ENCODE peak calls at places on chromosomes 1 and 21, in five cellular contexts. U is K562, Y is astrocyte of the spinal cord, I is BE2C, M is choroid plexus epithelial cell. O is an unnamed sample.

GRCh38 chr1:36253463-36253862 is 29.2 kb downstream of the THRAP3 start:
- DNase-seq in I (no peak), U (no peak), M (peak; percentile 75), Y (peak; percentile 66), O (no peak)

GRCh38 chr1:5239911-5240310 is 585.5 kb downstream of the AJAP1 start:
- DNase-seq in Y (no peak), I (no peak), M (no peak), U (no peak), O (no peak)

GRCh38 chr1:232568906-232569305 is 61.0 kb downstream of the SIPA1L2 start:
- DNase-seq in I (no peak), M (no peak), U (no peak), Y (no peak), O (no peak)

GRCh38 chr1:167439301-167439988 is 78.9 kb downstream of the CD247 start:
- DNase-seq in Y (peak; percentile 45), I (peak; percentile 77), U (peak; percentile 56), M (peak; percentile 41), O (peak; percentile 42)

GRCh38 chr1:110298991-110299390 is 40.2 kb upstream of the RBM15 start:
- DNase-seq in M (no peak), U (no peak), Y (no peak), I (no peak), O (no peak)

GRCh38 chr21:40575983-40576382 is 271.0 kb downstream of the DSCAM start:
- DNase-seq in U (no peak), Y (peak; percentile 1), M (no peak), I (no peak), O (no peak)

GRCh38 chr1:3504151-3504822 is 49.8 kb downstream of the ARHGEF16 start:
- DNase-seq in M (peak; percentile 88), Y (peak; percentile 87), I (no peak), U (no peak), O (peak; percentile 40)

GRCh38 chr1:202254454-202255252 is 61.1 kb downstream of the LGR6 start:
- DNase-seq in I (no peak), Y (no peak), U (no peak), M (no peak), O (peak; percentile 33)

GRCh38 chr1:70504176-70504820 is 93.2 kb downstream of the CTH start:
- DNase-seq in I (peak; percentile 21), M (peak; percentile 57), Y (no peak), U (peak; percentile 21), O (peak; percentile 10)

GRCh38 chr1:31372961-31373896 is at the start of gene FABP3:
- DNase-seq in M (peak; percentile 80), I (peak; percentile 30), Y (peak; percentile 59), U (peak; percentile 86), O (peak; percentile 29)

GRCh38 chr1:15799004-15799867 is 8.2 kb downstream of the UQCRHL start:
- DNase-seq in I (no peak), Y (peak; percentile 95), U (no peak), M (peak; percentile 98), O (peak; percentile 98)

GRCh38 chr1:87132664-87133000 is 196.0 kb upstream of the LMO4 start:
- DNase-seq in I (no peak), M (no peak), Y (no peak), U (no peak), O (no peak)
- H3K4me3 ChIP-seq in I (no peak overlapping the region), M (no peak overlapping the region), Y (no peak overlapping the region), U (no peak overlapping the region), O (no peak overlapping the region)

GRCh38 chr1:170742600-170742999 is 78.7 kb downstream of the PRRX1 start:
- DNase-seq in Y (no peak), U (no peak), I (no peak), M (no peak), O (no peak)
- TF ChIP-seq CTCF in Y (no peak), U (no peak), I (no peak), M (no peak), O (no peak)

DNA sequence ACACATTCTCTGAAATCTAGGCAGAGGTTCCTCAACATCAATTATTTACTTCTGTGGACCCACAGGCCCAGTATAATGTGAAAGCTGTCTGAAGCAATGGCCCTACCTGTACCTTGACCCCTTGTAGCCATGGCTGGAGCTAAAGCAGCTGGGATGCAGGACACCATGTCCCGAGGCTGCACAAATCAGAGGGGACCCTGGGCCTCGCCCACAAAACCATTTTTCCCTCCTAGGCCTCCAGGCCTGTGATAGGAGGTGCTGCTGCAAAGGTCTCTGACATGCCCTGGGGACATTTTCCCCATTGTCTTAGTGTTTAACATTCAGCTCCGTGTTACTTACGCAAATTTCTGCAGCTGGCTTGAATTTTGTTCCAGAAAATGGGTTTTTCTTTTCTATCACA is 110.5 kb downstream of the BRINP3 start:
- DNase-seq in M (no peak), Y (no peak), I (no peak), U (no peak), O (no peak)
- H3K4me3 ChIP-seq in M (no peak overlapping the region), Y (no peak overlapping the region), I (no peak overlapping the region), U (no peak overlapping the region), O (no peak overlapping the region)

GRCh38 chr1:230713547-230713914 is 391 bp downstream of the AGT start:
- DNase-seq in I (no peak), M (no peak), Y (no peak), U (no peak), O (no peak)

GRCh38 chr1:230711245-230711644 is 2.7 kb downstream of the AGT start:
- DNase-seq in U (no peak), M (no peak), Y (no peak), I (no peak), O (peak; percentile 9)

GRCh38 chr1:230712470-230712942 is 1.4 kb downstream of the AGT start:
- DNase-seq in Y (no peak), I (no peak), U (no peak), M (no peak), O (no peak)

GRCh38 chr1:230713915-230714764 is at the start of gene AGT:
- DNase-seq in U (no peak), I (no peak), M (peak; percentile 53), Y (peak; percentile 82), O (no peak)

GRCh38 chr1:230713138-230713537 is 784 bp downstream of the AGT start:
- DNase-seq in U (no peak), M (no peak), I (no peak), Y (no peak), O (no peak)
- TF ChIP-seq CTCF in U (no peak), M (no peak), I (no peak), Y (no peak), O (no peak)

DNA sequence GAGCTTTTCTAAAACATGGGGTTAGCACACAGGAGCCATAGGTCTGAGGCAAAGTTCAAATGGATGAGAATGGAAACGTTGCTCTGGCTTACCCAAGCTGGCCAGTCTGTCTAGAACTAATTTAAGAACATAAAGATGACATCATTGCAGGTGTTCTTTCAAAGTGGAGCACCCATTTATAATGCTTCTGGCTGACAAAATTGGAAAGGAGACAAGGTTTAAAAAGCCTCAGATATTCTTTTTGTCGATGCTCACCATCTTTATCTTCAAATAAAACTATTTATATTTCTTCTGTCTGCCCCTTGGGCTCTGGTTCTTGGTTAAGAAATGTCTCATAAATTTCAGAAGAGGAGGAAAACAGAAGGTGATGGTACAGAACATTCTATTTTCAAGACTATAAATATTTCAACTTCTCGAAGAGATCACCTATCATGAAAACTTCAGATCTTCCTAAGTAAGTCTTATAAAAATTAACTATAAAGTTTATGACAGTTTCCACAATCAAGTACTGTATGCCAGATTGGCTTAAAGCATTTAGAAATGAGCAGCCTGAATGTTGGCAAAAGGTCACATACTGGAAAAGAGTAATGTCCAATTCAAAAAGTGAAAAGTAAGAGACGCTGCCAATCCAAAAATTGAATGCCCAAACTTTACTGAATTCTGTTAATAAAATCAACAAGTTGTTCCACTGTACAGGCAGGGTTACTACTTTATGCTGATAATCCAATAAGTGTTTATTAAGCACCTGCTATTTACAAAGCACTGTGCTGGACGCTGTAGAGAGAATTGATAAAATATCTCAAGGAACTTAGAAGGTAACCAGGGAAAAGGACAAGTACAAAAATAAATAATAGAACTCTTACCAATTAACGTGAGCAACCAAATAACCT is 92.0 kb downstream of the ETS2 start:
- DNase-seq in Y (no peak), U (no peak), I (no peak), M (no peak), O (no peak)
- H3K4me3 ChIP-seq in Y (no peak overlapping the region), U (no peak overlapping the region), I (no peak overlapping the region), M (no peak overlapping the region), O (no peak overlapping the region)

GRCh38 chr1:222464841-222465210 is 83.1 kb downstream of the HHIPL2 start:
- DNase-seq in U (peak; percentile 71), I (peak; percentile 78), Y (no peak), M (peak; percentile 84), O (peak; percentile 67)

GRCh38 chr1:222463059-222463730 is 84.7 kb downstream of the HHIPL2 start:
- DNase-seq in M (no peak), Y (no peak), U (no peak), I (no peak), O (no peak)

GRCh38 chr1:222466150-222466865 is 81.6 kb downstream of the HHIPL2 start:
- DNase-seq in U (no peak), Y (no peak), I (no peak), M (no peak), O (no peak)

GRCh38 chr1:222462598-222462997 is 85.3 kb downstream of the HHIPL2 start:
- DNase-seq in I (no peak), U (no peak), Y (no peak), M (no peak), O (no peak)

GRCh38 chr1:222465211-222466041 is 82.5 kb downstream of the HHIPL2 start:
- DNase-seq in M (peak; percentile 97), Y (peak; percentile 95), U (peak; percentile 97), I (peak; percentile 92), O (peak; percentile 87)
- TF ChIP-seq CTCF in M (peak; percentile 72), Y (peak; percentile 94), U (peak; percentile 98), I (peak; percentile 81), O (peak; percentile 57)